ENCODE peak calls at places on chromosomes 2 and 18, in nine cellular contexts. J is heart right ventricle, W is foreskin keratinocyte, V is H1, N is tibial artery, M is body of pancreas, Z is GM20000, K is Calu3, O is mucosa of descending colon. U is an unnamed sample.

GRCh38 chr2:106885981-106886915 is at the start of gene ST6GAL2:
- DNase-seq in J (no peak), W (peak), V (no peak), N (peak), M (no peak), Z (peak), K (no peak), O (peak), U (no peak)

GRCh38 chr2:37625781-37626548 is 45.5 kb downstream of the CDC42EP3 start:
- DNase-seq in J (peak), W (no peak), V (no peak), N (no peak), M (peak), Z (no peak), K (no peak), O (no peak), U (no peak)

GRCh38 chr2:148552675-148553331 is 91.7 kb upstream of the EPC2 start:
- DNase-seq in J (no peak), W (no peak), V (no peak), N (no peak), M (no peak), Z (peak), K (no peak), O (no peak), U (no peak)

GRCh38 chr2:163737169-163737439 is 1.3 kb upstream of the FIGN start:
- DNase-seq in J (no peak), W (no peak), V (no peak), N (no peak), M (no peak), Z (no peak), K (no peak), O (no peak), U (no peak)

GRCh38 chr2:36770542-36771287 is 74.2 kb downstream of the VIT start:
- DNase-seq in J (no peak), W (peak), V (peak), N (no peak), M (peak), Z (peak), K (peak), O (peak), U (no peak)

GRCh38 chr2:33015421-33016142 is 68.8 kb downstream of the LTBP1 start:
- DNase-seq in J (no peak), W (no peak), V (no peak), N (no peak), M (peak), Z (no peak), K (peak), O (peak), U (peak)

GRCh38 chr18:67484458-67484857 is 32.1 kb downstream of the DSEL start:
- DNase-seq in J (no peak), W (no peak), V (no peak), N (no peak), M (no peak), Z (no peak), K (no peak), O (no peak), U (no peak)

GRCh38 chr18:66124394-66124793 is 373.6 kb downstream of the CDH7 start:
- DNase-seq in J (no peak), W (no peak), V (no peak), N (no peak), M (no peak), Z (no peak), K (peak), O (no peak), U (no peak)

GRCh38 chr2:52805901-52806410 is 961.6 kb upstream of the CHAC2 start:
- DNase-seq in J (no peak), W (no peak), V (no peak), N (no peak), M (no peak), Z (no peak), K (no peak), O (no peak), U (no peak)

GRCh38 chr2:229445501-229446294 is 174.6 kb upstream of the PID1 start:
- DNase-seq in J (peak), W (no peak), V (no peak), N (peak), M (peak), Z (no peak), K (no peak), O (no peak), U (peak)

GRCh38 chr2:109098251-109098920 is 30.6 kb upstream of the SH3RF3 start:
- DNase-seq in J (no peak), W (peak), V (no peak), N (no peak), M (no peak), Z (no peak), K (no peak), O (no peak), U (no peak)

GRCh38 chr2:185921048-185921756 is 182.6 kb downstream of the FSIP2 start:
- DNase-seq in J (no peak), W (peak), V (no peak), N (no peak), M (no peak), Z (no peak), K (no peak), O (no peak), U (peak)

GRCh38 chr2:178277741-178278197 is 83.5 kb downstream of the OSBPL6 start:
- DNase-seq in J (no peak), W (no peak), V (no peak), N (no peak), M (peak), Z (no peak), K (no peak), O (no peak), U (no peak)

GRCh38 chr18:75418293-75418692 is 9.2 kb downstream of the SMIM21 start:
- DNase-seq in J (no peak), W (no peak), V (no peak), N (no peak), M (no peak), Z (no peak), K (no peak), O (no peak), U (no peak)

GRCh38 chr18:58213445-58213844 is 169.4 kb downstream of the NEDD4L start:
- DNase-seq in J (no peak), W (peak), V (no peak), N (no peak), M (no peak), Z (no peak), K (no peak), O (no peak), U (no peak)

GRCh38 chr2:3319745-3320566 is 57.7 kb downstream of the EIPR1 start:
- DNase-seq in J (no peak), W (no peak), V (no peak), N (no peak), M (no peak), Z (no peak), K (no peak), O (no peak), U (no peak)

GRCh38 chr2:198098918-198099317 is 294.5 kb downstream of the PLCL1 start:
- DNase-seq in J (no peak), W (peak), V (peak), N (no peak), M (no peak), Z (no peak), K (no peak), O (no peak), U (no peak)

GRCh38 chr2:198096965-198097364 is 292.6 kb downstream of the PLCL1 start:
- DNase-seq in J (no peak), W (no peak), V (no peak), N (no peak), M (no peak), Z (no peak), K (no peak), O (no peak), U (no peak)

GRCh38 chr2:198097628-198098027 is 293.2 kb downstream of the PLCL1 start:
- DNase-seq in J (no peak), W (no peak), V (no peak), N (no peak), M (no peak), Z (no peak), K (no peak), O (no peak), U (no peak)

GRCh38 chr2:198100323-198100722 is 295.9 kb downstream of the PLCL1 start:
- DNase-seq in J (no peak), W (no peak), V (no peak), N (no peak), M (no peak), Z (no peak), K (no peak), O (no peak), U (no peak)

DNA sequence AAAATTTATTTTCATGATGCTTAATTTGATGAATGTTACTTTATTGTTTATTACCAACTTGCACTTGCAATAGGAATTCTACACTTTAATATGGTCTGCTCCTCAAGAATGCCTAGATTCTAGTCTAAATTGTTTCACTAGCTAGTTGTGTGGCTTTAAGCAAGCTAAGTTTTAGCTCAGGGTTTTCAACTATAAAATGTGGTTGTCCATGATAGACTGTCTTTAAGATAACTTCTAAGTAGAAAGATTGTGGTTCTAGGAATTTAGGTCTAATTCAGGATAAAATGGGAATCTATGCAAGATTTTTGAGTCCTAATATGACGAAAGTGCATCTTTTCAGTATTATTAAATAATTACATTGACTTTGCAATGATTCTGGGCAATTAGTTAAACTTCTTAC is 294.0 kb downstream of the PLCL1 start:
- DNase-seq in J (no peak), W (no peak), V (no peak), N (no peak), M (no peak), Z (no peak), K (no peak), O (no peak), U (no peak)
- TF ChIP-seq CTCF in J (no peak), W (no peak), V (no peak), N (no peak), M (no peak), Z (no peak), K (no peak), O (no peak), U (no peak)

DNA sequence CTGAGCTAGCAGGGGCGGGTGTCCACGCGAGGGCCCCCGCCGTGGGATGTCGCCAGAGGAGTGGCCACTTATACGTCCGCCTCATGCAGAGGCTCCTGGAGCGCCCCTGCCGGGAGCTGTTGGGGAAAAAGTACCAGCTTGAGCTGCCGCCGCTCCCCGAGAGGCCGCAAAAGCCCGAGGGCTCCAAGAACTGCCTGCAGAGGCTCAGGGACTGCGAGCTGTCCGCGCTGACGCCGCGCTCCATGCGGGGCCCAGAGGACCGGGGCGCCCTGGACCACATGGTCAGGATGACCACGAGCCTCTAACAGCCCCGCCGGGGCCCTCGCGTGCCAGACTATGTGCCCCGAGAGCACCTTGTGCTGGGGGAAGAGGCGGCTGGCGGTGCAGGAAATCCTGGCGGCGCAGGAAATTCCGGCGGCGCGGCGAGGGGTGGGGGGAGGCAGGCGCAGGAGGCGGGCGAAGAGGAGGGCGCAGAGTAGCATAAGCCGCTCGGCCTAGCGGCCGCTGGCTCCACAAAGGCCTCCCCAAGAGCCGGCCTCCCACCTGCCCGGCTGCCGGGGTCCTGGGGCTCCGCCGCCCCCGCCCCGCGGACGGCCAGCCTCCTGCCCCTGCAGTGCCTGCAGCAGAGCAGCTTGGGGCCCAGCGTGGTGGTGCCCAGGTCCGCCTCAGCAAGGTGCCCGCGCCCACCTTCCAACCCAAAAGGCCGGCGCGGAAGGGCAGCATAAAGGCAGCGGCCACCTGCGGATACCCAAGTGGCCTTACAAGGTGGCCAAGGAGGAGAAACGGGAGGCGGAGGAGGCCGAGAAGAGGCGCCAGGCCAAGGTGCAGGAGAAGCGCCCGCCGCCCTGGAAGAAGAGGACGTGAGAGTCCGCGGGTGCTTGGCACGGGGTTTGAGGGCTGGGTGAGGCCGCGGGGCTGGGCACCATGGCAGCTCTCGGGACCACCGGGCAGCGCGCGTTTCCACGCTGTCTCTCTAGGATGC is 42.1 kb upstream of the TRIM43B start:
- DNase-seq in J (peak), W (peak), V (no peak), N (peak), M (peak), Z (peak), K (peak), O (peak), U (peak)
- TF ChIP-seq CTCF in J (peak), W (peak), V (no peak), N (no peak), M (peak), Z (no peak), K (peak), O (no peak), U (peak)

DNA sequence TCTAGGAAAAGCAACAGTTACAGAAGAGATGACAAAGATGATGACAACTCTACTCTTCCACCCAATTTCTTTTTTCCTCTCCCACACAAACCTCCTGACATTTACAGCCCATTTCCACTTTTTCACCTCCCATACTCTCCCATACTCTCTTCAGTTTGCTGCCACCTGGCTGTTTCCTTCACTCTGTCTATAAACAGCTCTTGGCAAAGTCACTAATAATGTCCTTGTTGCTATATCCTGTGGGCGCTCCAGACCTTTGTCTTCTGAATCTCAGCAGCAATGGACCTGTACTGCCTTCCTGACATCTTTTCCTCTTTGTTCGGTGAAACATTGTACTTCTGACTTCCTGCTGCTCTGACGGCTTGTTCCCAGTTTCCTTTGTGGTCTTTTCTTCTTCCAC is 60.7 kb upstream of the CAVIN2 start:
- DNase-seq in J (peak), W (no peak), V (no peak), N (no peak), M (no peak), Z (no peak), K (no peak), O (no peak), U (no peak)
- TF ChIP-seq CTCF in J (peak), W (peak), V (no peak), N (no peak), M (no peak), Z (no peak), K (no peak), O (no peak), U (no peak)

DNA sequence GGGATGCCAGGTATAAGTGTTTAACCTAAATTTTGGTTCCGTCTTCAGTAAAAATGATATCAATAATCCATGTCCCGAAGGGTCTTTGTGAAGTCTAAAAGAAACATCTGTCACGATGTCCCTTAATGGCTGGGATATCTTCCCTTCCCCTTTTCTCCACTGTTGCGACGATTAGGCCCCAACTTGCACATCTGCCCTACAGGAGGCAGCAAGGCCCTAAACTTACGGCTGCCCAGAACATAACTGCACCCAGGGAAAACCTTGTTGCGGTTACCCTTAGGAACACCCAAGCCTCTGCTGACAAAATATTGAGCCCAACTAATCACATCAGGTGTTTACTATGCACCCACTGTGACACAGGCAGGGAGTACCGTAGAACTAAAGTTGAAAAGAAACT is 1.2 kb upstream of the SMAD2 start:
- DNase-seq in J (peak), W (peak), V (no peak), N (no peak), M (peak), Z (peak), K (peak), O (peak), U (no peak)
- TF ChIP-seq CTCF in J (no peak), W (peak), V (peak), N (no peak), M (no peak), Z (no peak), K (no peak), O (no peak), U (peak)

DNA sequence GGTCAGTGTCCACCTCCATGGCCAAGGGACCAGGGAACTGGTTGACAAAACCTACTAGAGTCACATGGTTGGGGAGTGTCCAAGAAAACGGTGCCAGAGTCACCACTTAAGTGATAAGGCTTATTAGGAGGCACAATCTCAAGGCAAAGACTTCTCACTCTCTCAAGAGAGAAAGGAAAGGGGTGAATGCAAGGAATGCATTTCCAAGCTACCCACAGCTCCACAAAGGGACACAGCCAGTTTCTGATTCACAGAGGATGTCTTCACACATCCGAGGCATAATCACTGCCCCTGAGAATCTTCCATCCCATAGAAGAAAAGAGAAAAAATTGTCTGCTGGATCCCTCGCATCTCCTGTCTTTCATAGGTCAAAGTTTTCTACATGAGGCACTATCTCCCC is 269.3 kb downstream of the TNS1 start:
- DNase-seq in J (no peak), W (no peak), V (no peak), N (no peak), M (no peak), Z (no peak), K (no peak), O (no peak), U (no peak)
- TF ChIP-seq CTCF in J (no peak), W (no peak), V (no peak), N (no peak), M (no peak), Z (no peak), K (no peak), O (no peak), U (no peak)

GRCh38 chr18:47586418-47586817 is 335.0 kb upstream of the SKOR2 start:
- DNase-seq in J (no peak), W (no peak), V (no peak), N (no peak), M (no peak), Z (no peak), K (no peak), O (no peak), U (no peak)

GRCh38 chr18:47585136-47585535 is 333.7 kb upstream of the SKOR2 start:
- DNase-seq in J (no peak), W (no peak), V (no peak), N (no peak), M (peak), Z (no peak), K (no peak), O (no peak), U (no peak)

GRCh38 chr18:47582055-47582454 is 330.6 kb upstream of the SKOR2 start:
- DNase-seq in J (no peak), W (no peak), V (no peak), N (no peak), M (no peak), Z (no peak), K (no peak), O (no peak), U (no peak)

GRCh38 chr18:47587587-47587986 is 336.1 kb upstream of the SKOR2 start:
- DNase-seq in J (no peak), W (no peak), V (no peak), N (no peak), M (peak), Z (no peak), K (no peak), O (no peak), U (no peak)

DNA sequence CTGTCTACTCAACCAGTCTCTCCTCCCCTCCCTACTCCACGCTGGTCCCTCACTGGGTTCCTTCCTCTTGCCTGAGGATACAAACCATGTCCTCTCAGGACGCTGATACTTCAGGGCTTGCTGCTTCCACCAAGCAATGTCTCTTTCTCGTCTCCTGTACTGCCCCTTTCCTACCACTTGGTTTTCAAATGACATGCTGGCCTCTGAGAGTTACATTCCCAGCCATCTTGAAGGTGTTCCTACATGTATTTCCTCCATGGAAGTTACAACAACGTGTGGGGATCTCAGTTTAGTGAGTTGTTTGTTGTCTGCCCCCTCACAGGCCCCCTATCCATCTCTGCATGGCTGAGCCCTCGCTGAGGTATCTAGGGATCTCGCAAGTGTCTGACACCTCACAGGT is 334.5 kb upstream of the SKOR2 start:
- DNase-seq in J (no peak), W (no peak), V (no peak), N (no peak), M (no peak), Z (no peak), K (no peak), O (no peak), U (no peak)
- TF ChIP-seq CTCF in J (no peak), W (no peak), V (no peak), N (no peak), M (no peak), Z (no peak), K (no peak), O (no peak), U (no peak)

DNA sequence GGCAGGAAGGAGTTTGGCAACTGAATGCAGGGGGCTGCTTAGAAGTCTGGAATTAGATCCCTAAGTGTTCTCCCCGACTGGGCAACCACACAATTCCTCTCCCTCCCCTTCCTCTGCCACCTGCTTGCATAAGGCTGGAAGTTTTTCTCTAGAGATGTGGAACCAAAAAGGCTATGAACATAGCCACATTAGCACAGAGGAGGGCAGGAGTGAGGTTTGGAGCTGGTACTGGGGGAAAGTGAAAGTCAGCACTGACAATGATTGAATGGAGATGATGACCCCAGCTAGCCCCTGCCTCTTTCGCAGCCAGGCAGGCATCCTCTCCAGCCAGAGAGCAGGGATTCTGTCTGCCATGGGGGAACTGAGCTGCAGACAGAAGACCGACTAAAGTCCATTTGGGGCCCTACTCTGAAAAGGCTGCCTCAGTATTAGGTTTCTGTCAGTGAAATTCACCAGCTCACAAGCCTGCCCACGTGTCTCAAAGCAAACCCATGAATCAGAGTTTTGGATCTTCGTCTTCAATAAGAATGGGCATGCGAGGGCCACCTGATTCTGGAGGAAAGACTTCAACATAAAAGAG is 87.9 kb upstream of the ITGA6 start:
- DNase-seq in J (no peak), W (no peak), V (no peak), N (no peak), M (peak), Z (no peak), K (peak), O (peak), U (no peak)
- TF ChIP-seq CTCF in J (peak), W (peak), V (no peak), N (no peak), M (peak), Z (no peak), K (no peak), O (no peak), U (no peak)